ENCODE peak calls at places on chromosomes 1 and 21, in four cellular contexts. W is mammary epithelial cell, M is right atrium auricular region, A is GM12864. X is an unnamed sample.
A peak's percentile ranks its signal among the peaks of the same experiment; 100 is the strongest.

GRCh38 chr1:219173758-219174671 is at the start of gene LYPLAL1:
- DNase-seq in W (peak; percentile 80), M (peak; percentile 90), A (peak; percentile 83), X (peak; percentile 70)

GRCh38 chr21:33069994-33070811 is at the start of gene OLIG1:
- DNase-seq in W (peak; percentile 32), M (no peak), A (no peak), X (no peak)

GRCh38 chr1:156376146-156376545 is 7.1 kb downstream of the RHBG start:
- DNase-seq in W (no peak), M (no peak), A (no peak), X (no peak)

GRCh38 chr1:101236546-101237228 is at the start of gene S1PR1:
- DNase-seq in W (peak; percentile 50), M (peak; percentile 81), A (no peak), X (peak; percentile 37)

GRCh38 chr1:10267319-10267718 is 56.9 kb downstream of the KIF1B start:
- DNase-seq in W (no peak), M (no peak), A (no peak), X (no peak)

GRCh38 chr1:145918992-145919939 is 749 bp upstream of the PEX11B start:
- DNase-seq in W (peak; percentile 46), M (no peak), A (no peak), X (peak; percentile 17)

GRCh38 chr1:38559180-38559874 is 300.2 kb downstream of the RRAGC start:
- DNase-seq in W (no peak), M (no peak), A (peak; percentile 74), X (no peak)

GRCh38 chr1:53339736-53340385 is 12.0 kb upstream of the LRP8 start:
- DNase-seq in W (no peak), M (no peak), A (no peak), X (no peak)

GRCh38 chr1:93614550-93615200 is 67.0 kb downstream of the BCAR3 start:
- DNase-seq in W (peak; percentile 63), M (no peak), A (no peak), X (no peak)

GRCh38 chr1:65178235-65178634 is 30.2 kb downstream of the AK4 start:
- DNase-seq in W (no peak), M (no peak), A (no peak), X (no peak)

GRCh38 chr1:176858421-176858916 is 306.0 kb downstream of the ASTN1 start:
- DNase-seq in W (peak; percentile 51), M (no peak), A (no peak), X (no peak)

GRCh38 chr1:206050655-206051235 is 2.2 kb upstream of the RHEX start:
- DNase-seq in W (peak; percentile 67), M (no peak), A (peak; percentile 100), X (no peak)

GRCh38 chr1:19009882-19010321 is 53.4 kb upstream of the IFFO2 start:
- DNase-seq in W (peak; percentile 75), M (no peak), A (no peak), X (peak; percentile 44)

GRCh38 chr1:155168456-155169210 is 4.5 kb downstream of the KRTCAP2 start:
- DNase-seq in W (no peak), M (no peak), A (no peak), X (no peak)

GRCh38 chr1:76109901-76110560 is 35.5 kb downstream of the ST6GALNAC3 start:
- DNase-seq in W (no peak), M (no peak), A (no peak), X (no peak)

GRCh38 chr1:167456926-167457325 is 61.4 kb downstream of the CD247 start:
- DNase-seq in W (no peak), M (no peak), A (no peak), X (no peak)

GRCh38 chr1:205446828-205447227 is 9.0 kb downstream of the BLACAT1 start:
- DNase-seq in W (no peak), M (no peak), A (no peak), X (no peak)

GRCh38 chr1:183472488-183473285 is at the start of gene SMG7:
- DNase-seq in W (peak; percentile 33), M (no peak), A (no peak), X (no peak)

GRCh38 chr1:90717356-90717664 is 208 bp upstream of the BARHL2 start:
- DNase-seq in W (no peak), M (no peak), A (no peak), X (no peak)

GRCh38 chr1:108082741-108083562 is 117.2 kb downstream of the SLC25A24 start:
- DNase-seq in W (no peak), M (no peak), A (no peak), X (no peak)

GRCh38 chr1:26994020-26994745 is 691 bp downstream of the TRNP1 start:
- DNase-seq in W (no peak), M (no peak), A (no peak), X (no peak)

GRCh38 chr1:153629971-153630370 is 1.7 kb downstream of the S100A1 start:
- DNase-seq in W (no peak), M (no peak), A (no peak), X (no peak)

GRCh38 chr1:201891451-201892045 is 2.9 kb downstream of the SHISA4 start:
- DNase-seq in W (no peak), M (no peak), A (no peak), X (no peak)

GRCh38 chr1:245715970-245716369 is 561.2 kb downstream of the KIF26B start:
- DNase-seq in W (peak; percentile 98), M (no peak), A (no peak), X (peak; percentile 73)

GRCh38 chr1:154735801-154736163 is 127.8 kb upstream of the ADAR start:
- DNase-seq in W (no peak), M (no peak), A (no peak), X (no peak)

GRCh38 chr21:39681845-39682244 is 63.1 kb upstream of the IGSF5 start:
- DNase-seq in W (peak; percentile 66), M (no peak), A (no peak), X (peak; percentile 72)

GRCh38 chr1:94792876-94793605 is 27.1 kb upstream of the SLC44A3 start:
- DNase-seq in W (peak; percentile 48), M (no peak), A (no peak), X (peak; percentile 55)

GRCh38 chr1:187931781-187932180 is 1103.0 kb downstream of the PLA2G4A start:
- DNase-seq in W (no peak), M (no peak), A (no peak), X (no peak)

GRCh38 chr1:209661081-209661480 is 8.9 kb upstream of the LAMB3 start:
- DNase-seq in W (no peak), M (no peak), A (no peak), X (no peak)

GRCh38 chr1:226226601-226227000 is 3.1 kb downstream of the MIXL1 start:
- DNase-seq in W (no peak), M (no peak), A (no peak), X (no peak)

GRCh38 chr1:78831731-78832360 is 174.7 kb downstream of the ADGRL4 start:
- DNase-seq in W (peak; percentile 92), M (no peak), A (no peak), X (peak; percentile 80)

GRCh38 chr1:117213046-117213445 is 2.3 kb upstream of the VTCN1 start:
- DNase-seq in W (no peak), M (no peak), A (no peak), X (no peak)

GRCh38 chr1:84504580-84505021 is 1.6 kb upstream of the SPATA1 start:
- DNase-seq in W (peak; percentile 53), M (no peak), A (no peak), X (peak; percentile 53)

GRCh38 chr1:235047331-235047871 is 81.2 kb downstream of the TOMM20 start:
- DNase-seq in W (no peak), M (no peak), A (no peak), X (no peak)

GRCh38 chr1:58882322-58882951 is 98.6 kb upstream of the JUN start:
- DNase-seq in W (no peak), M (no peak), A (no peak), X (no peak)

GRCh38 chr1:153961421-153961820 is 1.9 kb downstream of the SLC39A1 start:
- DNase-seq in W (no peak), M (no peak), A (no peak), X (no peak)

GRCh38 chr1:23367451-23367790 is 2.2 kb downstream of the ZNF436 start:
- DNase-seq in W (no peak), M (no peak), A (no peak), X (no peak)

GRCh38 chr1:23368562-23369334 is 888 bp downstream of the ZNF436 start:
- DNase-seq in W (peak; percentile 87), M (peak; percentile 93), A (peak; percentile 69), X (peak; percentile 77)

GRCh38 chr1:23367791-23368561 is 1.7 kb downstream of the ZNF436 start:
- DNase-seq in W (peak; percentile 98), M (peak; percentile 99), A (peak; percentile 97), X (peak; percentile 96)

GRCh38 chr1:23366598-23366997 is 3.0 kb downstream of the ZNF436 start:
- DNase-seq in W (peak; percentile 82), M (no peak), A (no peak), X (no peak)

GRCh38 chr1:23366146-23366545 is 3.5 kb downstream of the ZNF436 start:
- DNase-seq in W (peak; percentile 51), M (no peak), A (no peak), X (no peak)
- H3K4me3 ChIP-seq in W (peak overlapping the region; percentile 71), M (no peak overlapping the region), A (no peak overlapping the region), X (no peak overlapping the region)

DNA sequence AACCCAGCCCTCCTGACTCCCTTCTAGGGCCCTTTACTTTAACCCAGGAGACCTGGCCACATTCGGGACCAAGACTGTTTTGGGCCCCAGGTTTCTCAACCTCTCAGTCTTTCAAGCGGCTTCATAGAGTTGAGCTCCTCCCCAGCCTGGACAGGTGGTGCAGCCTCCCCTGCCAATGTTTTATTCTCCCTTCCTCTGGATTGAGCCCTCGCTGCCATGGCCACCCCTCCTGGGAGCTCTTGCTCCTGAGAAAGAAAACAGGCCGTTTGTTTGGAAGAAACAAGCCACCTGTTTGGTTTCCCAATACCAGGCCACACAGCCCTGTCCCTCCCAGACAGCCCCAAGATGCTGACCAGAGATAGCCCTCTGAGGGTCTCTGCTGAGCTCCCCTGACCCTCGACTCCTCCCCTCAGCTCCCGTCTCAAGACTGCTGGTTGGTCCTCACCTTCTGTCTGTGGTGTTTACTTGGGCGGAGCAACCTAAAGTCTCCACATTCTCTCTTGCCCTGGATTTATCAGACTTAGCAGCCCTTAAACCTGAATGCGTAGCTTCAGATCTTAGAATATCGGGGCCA is 3.3 kb downstream of the TMEM51 start:
- DNase-seq in W (no peak), M (no peak), A (no peak), X (no peak)
- H3K4me3 ChIP-seq in W (no peak overlapping the region), M (no peak overlapping the region), A (no peak overlapping the region), X (no peak overlapping the region)

DNA sequence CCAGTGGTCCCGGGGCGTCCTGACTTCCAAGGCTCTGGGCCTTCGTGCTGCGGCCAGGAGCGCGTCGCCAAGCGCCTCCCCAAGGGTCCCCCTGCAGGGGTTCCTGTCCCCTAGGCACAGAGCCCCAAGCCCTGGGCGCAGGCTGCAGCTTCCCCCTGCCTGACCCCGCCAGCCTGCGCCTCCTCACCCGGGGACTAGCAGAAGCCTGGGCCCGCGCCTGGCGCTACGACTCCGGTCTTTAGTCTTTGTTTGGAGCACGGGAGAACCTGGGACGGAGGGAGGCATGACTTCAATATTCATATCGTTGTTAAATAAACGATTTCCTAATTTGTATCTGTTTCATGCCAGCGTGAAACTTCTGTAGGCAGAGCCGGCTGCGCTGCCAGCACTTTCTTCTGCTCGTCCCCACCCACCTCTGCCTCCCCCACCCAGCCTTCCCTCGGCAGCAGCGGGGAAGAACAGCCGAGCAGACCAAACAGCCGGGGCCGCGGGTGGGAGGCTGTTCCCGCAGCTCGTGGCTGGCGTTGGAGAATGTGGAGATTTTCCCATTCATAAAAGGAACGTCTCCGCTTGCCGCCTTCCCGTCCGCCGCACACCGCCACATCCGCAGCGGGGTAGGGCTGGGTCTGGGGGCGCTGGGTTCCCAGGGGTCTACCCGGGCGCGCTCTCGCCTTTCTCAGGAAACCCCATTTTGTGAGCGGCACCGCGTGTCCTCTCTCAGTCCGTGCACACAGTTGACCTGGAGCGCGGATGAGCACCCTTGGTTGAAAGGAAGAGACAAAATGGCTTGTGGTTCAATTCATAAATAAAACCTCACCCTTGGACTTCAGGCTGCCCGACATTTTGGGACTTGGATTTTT is 777 bp upstream of the TRIM67 start:
- DNase-seq in W (no peak), M (no peak), A (no peak), X (no peak)
- H3K4me3 ChIP-seq in W (no peak overlapping the region), M (peak overlapping the region; percentile 28), A (no peak overlapping the region), X (peak overlapping the region; percentile 38)

GRCh38 chr1:224543453-224543852 is 72.7 kb upstream of the CNIH3 start:
- DNase-seq in W (no peak), M (no peak), A (no peak), X (no peak)
- H3K4me3 ChIP-seq in W (no peak overlapping the region), M (no peak overlapping the region), A (no peak overlapping the region), X (no peak overlapping the region)